ENCODE peak calls at places on chromosomes 4 and X, in ten cellular contexts. One of them, this sample, is unnamed.

GRCh38 chrX:56803849-56804681 is 75.0 kb downstream of the NBDY start:
- DNase-seq in CD4-positive, alpha-beta T cell: no peak
- DNase-seq in BJ: no peak
- DNase-seq in type B pancreatic cell: peak
- DNase-seq in occipital lobe: no peak
- DNase-seq in activated naive CD8-positive, alpha-beta T cell treated with anti-CD3 and anti-CD28 coated beads, Interleukin-2, amount 10 ng/mL, durations not matched to agents 7 days and 5 days: no peak
- DNase-seq in cardiac septum: peak
- DNase-seq in NAMALWA: no peak
- DNase-seq in stimulated activated CD4-positive, alpha-beta T cell treated with anti-CD3 and anti-CD28 coated beads, TNF-alpha, amount 100 ng/mL, for 48 hours: no peak
- DNase-seq in effector memory CD8-positive, alpha-beta T cell: no peak
- DNase-seq in this sample: no peak

GRCh38 chr4:139910106-139910505 is 243.9 kb downstream of the MAML3 start:
- DNase-seq in CD4-positive, alpha-beta T cell: no peak
- DNase-seq in BJ: no peak
- DNase-seq in type B pancreatic cell: no peak
- DNase-seq in occipital lobe: no peak
- DNase-seq in activated naive CD8-positive, alpha-beta T cell treated with anti-CD3 and anti-CD28 coated beads, Interleukin-2, amount 10 ng/mL, durations not matched to agents 7 days and 5 days: no peak
- DNase-seq in cardiac septum: no peak
- DNase-seq in NAMALWA: no peak
- DNase-seq in stimulated activated CD4-positive, alpha-beta T cell treated with anti-CD3 and anti-CD28 coated beads, TNF-alpha, amount 100 ng/mL, for 48 hours: no peak
- DNase-seq in effector memory CD8-positive, alpha-beta T cell: no peak
- DNase-seq in this sample: no peak

GRCh38 chr4:173513651-173514050 is 16.4 kb downstream of the HAND2 start:
- DNase-seq in CD4-positive, alpha-beta T cell: no peak
- DNase-seq in BJ: no peak
- DNase-seq in type B pancreatic cell: no peak
- DNase-seq in occipital lobe: no peak
- DNase-seq in activated naive CD8-positive, alpha-beta T cell treated with anti-CD3 and anti-CD28 coated beads, Interleukin-2, amount 10 ng/mL, durations not matched to agents 7 days and 5 days: no peak
- DNase-seq in cardiac septum: no peak
- DNase-seq in NAMALWA: no peak
- DNase-seq in stimulated activated CD4-positive, alpha-beta T cell treated with anti-CD3 and anti-CD28 coated beads, TNF-alpha, amount 100 ng/mL, for 48 hours: no peak
- DNase-seq in effector memory CD8-positive, alpha-beta T cell: no peak
- DNase-seq in this sample: no peak

GRCh38 chr4:139603576-139604387 is 47.8 kb upstream of the SETD7 start:
- DNase-seq in CD4-positive, alpha-beta T cell: peak
- DNase-seq in BJ: no peak
- DNase-seq in type B pancreatic cell: no peak
- DNase-seq in occipital lobe: peak
- DNase-seq in activated naive CD8-positive, alpha-beta T cell treated with anti-CD3 and anti-CD28 coated beads, Interleukin-2, amount 10 ng/mL, durations not matched to agents 7 days and 5 days: no peak
- DNase-seq in cardiac septum: no peak
- DNase-seq in NAMALWA: peak
- DNase-seq in stimulated activated CD4-positive, alpha-beta T cell treated with anti-CD3 and anti-CD28 coated beads, TNF-alpha, amount 100 ng/mL, for 48 hours: no peak
- DNase-seq in effector memory CD8-positive, alpha-beta T cell: peak
- DNase-seq in this sample: peak

GRCh38 chr4:155604718-155605601 is 61.7 kb upstream of the GUCY1A1 start:
- DNase-seq in CD4-positive, alpha-beta T cell: no peak
- DNase-seq in BJ: peak
- DNase-seq in type B pancreatic cell: no peak
- DNase-seq in occipital lobe: no peak
- DNase-seq in activated naive CD8-positive, alpha-beta T cell treated with anti-CD3 and anti-CD28 coated beads, Interleukin-2, amount 10 ng/mL, durations not matched to agents 7 days and 5 days: no peak
- DNase-seq in cardiac septum: no peak
- DNase-seq in NAMALWA: no peak
- DNase-seq in stimulated activated CD4-positive, alpha-beta T cell treated with anti-CD3 and anti-CD28 coated beads, TNF-alpha, amount 100 ng/mL, for 48 hours: no peak
- DNase-seq in effector memory CD8-positive, alpha-beta T cell: no peak
- DNase-seq in this sample: no peak

GRCh38 chr4:3371581-3372001 is 70.2 kb upstream of the HGFAC start:
- DNase-seq in CD4-positive, alpha-beta T cell: no peak
- DNase-seq in BJ: no peak
- DNase-seq in type B pancreatic cell: no peak
- DNase-seq in occipital lobe: no peak
- DNase-seq in activated naive CD8-positive, alpha-beta T cell treated with anti-CD3 and anti-CD28 coated beads, Interleukin-2, amount 10 ng/mL, durations not matched to agents 7 days and 5 days: no peak
- DNase-seq in cardiac septum: no peak
- DNase-seq in NAMALWA: no peak
- DNase-seq in stimulated activated CD4-positive, alpha-beta T cell treated with anti-CD3 and anti-CD28 coated beads, TNF-alpha, amount 100 ng/mL, for 48 hours: no peak
- DNase-seq in effector memory CD8-positive, alpha-beta T cell: no peak
- DNase-seq in this sample: no peak

GRCh38 chr4:43682551-43682950 is 766.1 kb downstream of the KCTD8 start:
- DNase-seq in CD4-positive, alpha-beta T cell: no peak
- DNase-seq in BJ: no peak
- DNase-seq in type B pancreatic cell: no peak
- DNase-seq in occipital lobe: no peak
- DNase-seq in activated naive CD8-positive, alpha-beta T cell treated with anti-CD3 and anti-CD28 coated beads, Interleukin-2, amount 10 ng/mL, durations not matched to agents 7 days and 5 days: no peak
- DNase-seq in cardiac septum: no peak
- DNase-seq in NAMALWA: no peak
- DNase-seq in stimulated activated CD4-positive, alpha-beta T cell treated with anti-CD3 and anti-CD28 coated beads, TNF-alpha, amount 100 ng/mL, for 48 hours: no peak
- DNase-seq in effector memory CD8-positive, alpha-beta T cell: no peak
- DNase-seq in this sample: no peak

GRCh38 chr4:71566856-71567255 is 217.0 kb downstream of the GC start:
- DNase-seq in CD4-positive, alpha-beta T cell: no peak
- DNase-seq in BJ: no peak
- DNase-seq in type B pancreatic cell: no peak
- DNase-seq in occipital lobe: no peak
- DNase-seq in activated naive CD8-positive, alpha-beta T cell treated with anti-CD3 and anti-CD28 coated beads, Interleukin-2, amount 10 ng/mL, durations not matched to agents 7 days and 5 days: no peak
- DNase-seq in cardiac septum: no peak
- DNase-seq in NAMALWA: no peak
- DNase-seq in stimulated activated CD4-positive, alpha-beta T cell treated with anti-CD3 and anti-CD28 coated beads, TNF-alpha, amount 100 ng/mL, for 48 hours: no peak
- DNase-seq in effector memory CD8-positive, alpha-beta T cell: no peak
- DNase-seq in this sample: no peak

GRCh38 chr4:660401-660800 is 13.7 kb downstream of the ATP5ME start:
- DNase-seq in CD4-positive, alpha-beta T cell: no peak
- DNase-seq in BJ: no peak
- DNase-seq in type B pancreatic cell: no peak
- DNase-seq in occipital lobe: no peak
- DNase-seq in activated naive CD8-positive, alpha-beta T cell treated with anti-CD3 and anti-CD28 coated beads, Interleukin-2, amount 10 ng/mL, durations not matched to agents 7 days and 5 days: no peak
- DNase-seq in cardiac septum: no peak
- DNase-seq in NAMALWA: no peak
- DNase-seq in stimulated activated CD4-positive, alpha-beta T cell treated with anti-CD3 and anti-CD28 coated beads, TNF-alpha, amount 100 ng/mL, for 48 hours: no peak
- DNase-seq in effector memory CD8-positive, alpha-beta T cell: no peak
- DNase-seq in this sample: no peak

GRCh38 chr4:38531126-38531737 is 132.8 kb upstream of the KLF3 start:
- DNase-seq in CD4-positive, alpha-beta T cell: no peak
- DNase-seq in BJ: no peak
- DNase-seq in type B pancreatic cell: no peak
- DNase-seq in occipital lobe: no peak
- DNase-seq in activated naive CD8-positive, alpha-beta T cell treated with anti-CD3 and anti-CD28 coated beads, Interleukin-2, amount 10 ng/mL, durations not matched to agents 7 days and 5 days: no peak
- DNase-seq in cardiac septum: no peak
- DNase-seq in NAMALWA: no peak
- DNase-seq in stimulated activated CD4-positive, alpha-beta T cell treated with anti-CD3 and anti-CD28 coated beads, TNF-alpha, amount 100 ng/mL, for 48 hours: no peak
- DNase-seq in effector memory CD8-positive, alpha-beta T cell: no peak
- DNase-seq in this sample: no peak

GRCh38 chrX:154980330-154981115 is 42.0 kb downstream of the F8 start:
- DNase-seq in CD4-positive, alpha-beta T cell: peak
- DNase-seq in BJ: peak
- DNase-seq in type B pancreatic cell: peak
- DNase-seq in occipital lobe: peak
- DNase-seq in activated naive CD8-positive, alpha-beta T cell treated with anti-CD3 and anti-CD28 coated beads, Interleukin-2, amount 10 ng/mL, durations not matched to agents 7 days and 5 days: peak
- DNase-seq in cardiac septum: no peak
- DNase-seq in NAMALWA: peak
- DNase-seq in stimulated activated CD4-positive, alpha-beta T cell treated with anti-CD3 and anti-CD28 coated beads, TNF-alpha, amount 100 ng/mL, for 48 hours: peak
- DNase-seq in effector memory CD8-positive, alpha-beta T cell: peak
- DNase-seq in this sample: peak

GRCh38 chr4:94678896-94679295 is 78.9 kb upstream of the BMPR1B start:
- DNase-seq in CD4-positive, alpha-beta T cell: no peak
- DNase-seq in BJ: peak
- DNase-seq in type B pancreatic cell: no peak
- DNase-seq in occipital lobe: no peak
- DNase-seq in activated naive CD8-positive, alpha-beta T cell treated with anti-CD3 and anti-CD28 coated beads, Interleukin-2, amount 10 ng/mL, durations not matched to agents 7 days and 5 days: no peak
- DNase-seq in cardiac septum: no peak
- DNase-seq in NAMALWA: no peak
- DNase-seq in stimulated activated CD4-positive, alpha-beta T cell treated with anti-CD3 and anti-CD28 coated beads, TNF-alpha, amount 100 ng/mL, for 48 hours: no peak
- DNase-seq in effector memory CD8-positive, alpha-beta T cell: no peak
- DNase-seq in this sample: no peak

GRCh38 chr4:113882668-113883067 is 96.8 kb downstream of the ARSJ start:
- DNase-seq in CD4-positive, alpha-beta T cell: no peak
- DNase-seq in BJ: peak
- DNase-seq in type B pancreatic cell: no peak
- DNase-seq in occipital lobe: no peak
- DNase-seq in activated naive CD8-positive, alpha-beta T cell treated with anti-CD3 and anti-CD28 coated beads, Interleukin-2, amount 10 ng/mL, durations not matched to agents 7 days and 5 days: no peak
- DNase-seq in cardiac septum: no peak
- DNase-seq in NAMALWA: no peak
- DNase-seq in stimulated activated CD4-positive, alpha-beta T cell treated with anti-CD3 and anti-CD28 coated beads, TNF-alpha, amount 100 ng/mL, for 48 hours: no peak
- DNase-seq in effector memory CD8-positive, alpha-beta T cell: no peak
- DNase-seq in this sample: no peak